ENCODE peak calls at places on chromosomes 7 and 10, in five cellular contexts. X is AG20443; I is tibial artery; W is stomach; P is CD4-positive, CD25-positive, alpha-beta regulatory T cell. U is an unnamed sample.

GRCh38 chr10:127774771-127775559 is 38.0 kb downstream of the FOXI2 start:
- DNase-seq in X (no peak), P (no peak), I (no peak), W (no peak), U (no peak)

GRCh38 chr7:116122972-116123595 is 87.3 kb upstream of the TES start:
- DNase-seq in X (peak), I (no peak), W (no peak), P (no peak), U (no peak)

GRCh38 chr10:99619090-99619800 is 994 bp downstream of the SLC25A28 start:
- DNase-seq in X (no peak), I (no peak), W (no peak), P (no peak), U (no peak)

GRCh38 chr7:95897557-95898183 is 125.3 kb downstream of the DYNC1I1 start:
- DNase-seq in W (no peak), I (no peak), X (no peak), P (no peak), U (no peak)

GRCh38 chr10:94122247-94122646 is 128.5 kb downstream of the PLCE1 start:
- DNase-seq in W (no peak), P (no peak), I (no peak), X (no peak), U (no peak)

GRCh38 chr10:107013258-107014001 is 151.1 kb downstream of the SORCS1 start:
- DNase-seq in X (no peak), P (no peak), I (no peak), W (no peak), U (no peak)

GRCh38 chr7:16813232-16813616 is 8.4 kb upstream of the AGR2 start:
- DNase-seq in P (no peak), X (no peak), W (no peak), I (no peak), U (no peak)

GRCh38 chr7:36994456-36995112 is 270.3 kb upstream of the AOAH start:
- DNase-seq in X (no peak), W (peak), I (no peak), P (no peak), U (no peak)

GRCh38 chr7:132353902-132354301 is 222.4 kb downstream of the PLXNA4 start:
- DNase-seq in P (no peak), W (no peak), I (no peak), X (no peak), U (no peak)

GRCh38 chr7:52726493-52726892 is 308.9 kb upstream of the POM121L12 start:
- DNase-seq in X (no peak), P (no peak), W (no peak), I (no peak), U (no peak)

GRCh38 chr10:24446739-24447138 is 237.8 kb downstream of the KIAA1217 start:
- DNase-seq in X (peak), P (no peak), W (no peak), I (no peak), U (no peak)

GRCh38 chr10:96814264-96814663 is 17.8 kb upstream of the LCOR start:
- DNase-seq in X (peak), P (no peak), I (no peak), W (no peak), U (no peak)